ENCODE peak calls at places on chromosomes 7 and 10, in nine cellular contexts. V, C, H, Y, E, K, F, S and W are unnamed samples. For H3K36me3, the result is how much of the 10 kb centered on the place peaks cover.

GRCh38 chr7:40516376-40516775 is 381.6 kb downstream of the SUGCT start:
- DNase-seq in V (no peak), C (no peak), H (no peak), Y (no peak), E (no peak), K (no peak), F (no peak), S (no peak), W (no peak)

GRCh38 chr10:15201589-15202300 is 33.3 kb upstream of the NMT2 start:
- DNase-seq in V (no peak), C (no peak), H (peak), Y (peak), E (no peak), K (no peak), F (no peak), S (no peak), W (no peak)

GRCh38 chr10:88979153-88979562 is 11.4 kb upstream of the FAS start:
- DNase-seq in V (no peak), C (no peak), H (no peak), Y (no peak), E (no peak), K (no peak), F (no peak), S (no peak), W (no peak)

GRCh38 chr10:71819479-71819878 is 31.6 kb downstream of the PSAP start:
- DNase-seq in V (no peak), C (no peak), H (no peak), Y (no peak), E (no peak), K (no peak), F (no peak), S (no peak), W (no peak)

GRCh38 chr7:17185690-17186070 is 112.8 kb upstream of the AHR start:
- DNase-seq in V (no peak), C (no peak), H (peak), Y (no peak), E (no peak), K (no peak), F (no peak), S (no peak), W (no peak)

GRCh38 chr7:55178863-55179773 is 160.3 kb downstream of the EGFR start:
- DNase-seq in V (no peak), C (no peak), H (no peak), Y (no peak), E (no peak), K (no peak), F (no peak), S (no peak), W (no peak)

GRCh38 chr10:97179731-97180366 is 5.9 kb downstream of the SLIT1 start:
- DNase-seq in V (no peak), C (no peak), H (no peak), Y (no peak), E (peak), K (no peak), F (peak), S (no peak), W (no peak)

GRCh38 chr7:126424985-126425384 is 827.8 kb downstream of the GRM8 start:
- DNase-seq in V (no peak), C (no peak), H (no peak), Y (no peak), E (no peak), K (no peak), F (no peak), S (no peak), W (no peak)

GRCh38 chr7:87216701-87217508 is 2.6 kb downstream of the TMEM243 start:
- DNase-seq in V (peak), C (no peak), H (no peak), Y (no peak), E (no peak), K (no peak), F (no peak), S (no peak), W (peak)

GRCh38 chr10:109992485-109992884 is 15.3 kb upstream of the ADD3 start:
- DNase-seq in V (no peak), C (no peak), H (no peak), Y (no peak), E (no peak), K (no peak), F (no peak), S (no peak), W (no peak)

GRCh38 chr10:98134117-98134430 is 383 bp upstream of the R3HCC1L start:
- DNase-seq in V (no peak), C (no peak), H (peak), Y (no peak), E (no peak), K (no peak), F (no peak), S (no peak), W (no peak)

GRCh38 chr7:14995774-14996173 is 93.2 kb upstream of the DGKB start:
- DNase-seq in V (no peak), C (no peak), H (no peak), Y (no peak), E (no peak), K (no peak), F (no peak), S (no peak), W (no peak)

GRCh38 chr7:131194070-131194865 is 133.4 kb upstream of the MKLN1 start:
- DNase-seq in V (no peak), C (no peak), H (peak), Y (no peak), E (no peak), K (no peak), F (no peak), S (no peak), W (no peak)

GRCh38 chr10:106147050-106147449 is 1017.5 kb downstream of the SORCS1 start:
- DNase-seq in V (no peak), C (no peak), H (no peak), Y (no peak), E (no peak), K (no peak), F (no peak), S (no peak), W (no peak)

DNA sequence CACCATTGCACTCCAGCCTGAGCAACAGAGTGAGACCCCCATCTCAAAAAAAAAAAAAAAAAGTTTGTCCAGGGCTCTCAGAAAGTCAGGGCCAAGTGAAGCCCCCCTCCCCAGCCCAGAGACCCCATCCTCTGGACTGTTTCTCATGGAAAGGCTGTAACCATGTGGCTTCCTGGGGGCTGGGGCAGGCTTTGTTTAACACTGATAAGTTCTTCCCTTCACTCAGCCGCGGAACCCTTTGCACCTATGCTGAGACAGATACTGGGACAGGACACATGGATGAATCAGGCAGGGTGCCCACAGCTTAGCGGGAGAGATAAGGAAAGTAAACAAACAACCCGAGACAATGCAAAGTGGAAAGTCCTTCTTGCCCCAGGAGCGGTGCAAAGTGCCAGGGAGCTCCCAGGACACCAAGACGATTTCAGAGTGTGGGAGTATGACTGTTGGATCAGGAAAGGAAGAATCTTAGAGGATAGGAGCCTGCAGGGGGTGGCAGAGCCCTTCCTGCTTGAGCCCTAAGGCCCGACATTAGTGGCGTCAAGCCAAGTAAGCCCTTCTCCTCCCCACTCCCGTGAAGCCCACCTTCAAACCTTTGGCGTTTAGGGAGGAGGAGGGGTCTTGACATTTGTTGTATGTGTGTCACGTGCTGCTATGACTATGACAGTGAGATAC is 11.6 kb downstream of the MLXIPL start:
- DNase-seq in V (no peak), C (no peak), H (peak), Y (no peak), E (no peak), K (no peak), F (no peak), S (no peak), W (no peak)
- TF ChIP-seq CTCF in V (no peak), C (no peak), H (peak), Y (peak), E (no peak), K (no peak), F (peak), S (no peak), W (no peak)

DNA sequence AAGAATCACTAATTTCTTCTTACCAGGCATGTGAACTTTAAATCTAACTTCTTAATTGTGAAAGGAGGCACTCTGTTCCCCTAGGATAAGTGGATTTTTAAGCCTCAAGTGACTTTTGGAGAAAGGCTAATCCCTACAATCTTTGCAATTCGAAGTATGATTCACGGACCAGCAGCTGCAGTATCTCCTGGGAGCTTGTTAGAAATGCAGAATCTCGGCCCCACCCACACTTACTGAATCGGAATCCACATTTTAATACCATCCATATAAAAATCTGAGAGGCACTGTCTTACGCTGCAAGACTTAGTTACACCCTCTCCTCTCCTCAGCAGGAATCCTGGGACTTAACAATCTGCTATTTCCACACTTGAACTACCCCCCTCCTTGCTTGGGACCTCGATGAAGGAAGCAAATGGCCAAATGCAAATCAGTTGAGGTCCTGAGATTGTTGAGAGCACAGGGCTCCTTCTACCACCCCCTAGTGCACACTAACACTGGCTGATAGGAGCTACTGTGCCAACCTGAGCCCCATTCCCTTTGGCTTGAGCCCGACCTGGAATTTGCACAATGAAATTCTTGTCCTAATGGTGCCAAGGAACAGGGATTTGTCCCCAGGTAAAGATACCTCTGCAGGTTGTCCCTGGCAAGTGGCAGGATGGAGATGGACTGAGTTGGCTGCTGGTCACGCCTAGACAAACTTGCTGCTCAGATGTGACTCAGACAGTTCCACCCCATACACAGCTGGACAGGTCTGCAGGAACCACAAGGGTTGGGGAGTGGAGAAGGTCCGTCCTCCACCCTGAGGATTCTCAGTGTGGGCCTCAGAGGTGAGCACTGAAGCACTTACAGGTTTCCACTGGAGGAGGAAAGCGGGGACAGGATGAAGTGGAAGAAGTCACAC is 20.8 kb downstream of the ITPRIP start:
- DNase-seq in V (peak), C (no peak), H (peak), Y (no peak), E (peak), K (no peak), F (no peak), S (no peak), W (no peak)
- H3K4me3 ChIP-seq in V (peak), C (no peak), H (no peak), Y (no peak), E (no peak), K (no peak), F (no peak), S (no peak), W (no peak)

GRCh38 chr7:33099154-33099940 is 9.9 kb downstream of the RP9 start:
- DNase-seq in V (peak), C (no peak), H (no peak), Y (no peak), E (no peak), K (no peak), F (no peak), S (no peak), W (no peak)

GRCh38 chr7:33101916-33102315 is 7.3 kb downstream of the RP9 start:
- DNase-seq in V (no peak), C (no peak), H (no peak), Y (no peak), E (no peak), K (no peak), F (no peak), S (no peak), W (no peak)

DNA sequence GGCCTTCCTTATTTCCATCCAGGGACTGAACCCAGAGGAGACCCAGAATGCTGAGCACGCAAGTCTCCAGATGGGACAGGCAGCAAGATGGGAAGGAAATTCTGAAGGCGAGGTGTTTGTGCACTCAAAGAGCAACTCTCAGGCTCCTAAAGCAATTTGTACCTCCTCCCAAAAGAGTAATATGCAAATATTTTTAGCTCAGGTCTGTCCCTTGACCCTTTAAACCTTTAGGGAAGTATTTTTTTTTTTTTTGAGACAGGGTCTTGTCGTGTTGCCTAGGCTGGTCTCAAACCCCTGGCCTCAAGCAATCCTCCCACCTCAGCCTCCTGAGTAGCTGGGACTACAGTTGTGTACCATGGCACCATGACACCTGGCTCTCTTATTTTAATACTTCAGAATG is 8.4 kb downstream of the RP9 start:
- DNase-seq in V (peak), C (no peak), H (no peak), Y (no peak), E (no peak), K (no peak), F (no peak), S (no peak), W (no peak)
- H3K36me3 ChIP-seq in V (half or more), C (under half), H (under half), Y (under half), E (half or more), K (half or more), F (half or more), S (half or more), W (under half)

GRCh38 chr7:111765936-111766643 is 203.8 kb upstream of the IMMP2L start:
- DNase-seq in V (no peak), C (no peak), H (no peak), Y (no peak), E (no peak), K (no peak), F (no peak), S (no peak), W (no peak)

GRCh38 chr7:111762799-111763198 is 200.5 kb upstream of the IMMP2L start:
- DNase-seq in V (no peak), C (no peak), H (no peak), Y (no peak), E (no peak), K (no peak), F (no peak), S (no peak), W (no peak)

GRCh38 chr7:111760043-111760442 is 197.8 kb upstream of the IMMP2L start:
- DNase-seq in V (no peak), C (no peak), H (no peak), Y (no peak), E (no peak), K (no peak), F (no peak), S (no peak), W (no peak)

GRCh38 chr7:111758332-111758731 is 196.0 kb upstream of the IMMP2L start:
- DNase-seq in V (no peak), C (no peak), H (peak), Y (no peak), E (no peak), K (no peak), F (no peak), S (no peak), W (no peak)

GRCh38 chr7:111763221-111763791 is 201.0 kb upstream of the IMMP2L start:
- DNase-seq in V (peak), C (no peak), H (peak), Y (peak), E (no peak), K (no peak), F (peak), S (no peak), W (no peak)
- TF ChIP-seq CTCF in V (peak), C (peak), H (peak), Y (peak), E (peak), K (peak), F (peak), S (peak), W (peak)

GRCh38 chr7:66700633-66701131 is 39.9 kb upstream of the RABGEF1 start:
- DNase-seq in V (no peak), C (no peak), H (no peak), Y (no peak), E (no peak), K (no peak), F (no peak), S (no peak), W (no peak)
- H3K4me3 ChIP-seq in V (no peak), C (no peak), H (no peak), Y (no peak), E (no peak), K (no peak), F (no peak), S (no peak), W (no peak)

GRCh38 chr10:125026036-125026931 is 84.4 kb downstream of the ZRANB1 start:
- DNase-seq in V (no peak), C (no peak), H (no peak), Y (no peak), E (no peak), K (no peak), F (no peak), S (peak), W (no peak)
- H3K36me3 ChIP-seq in V (under half), C (under half), H (under half), Y (under half), E (under half), K (under half), F (under half), S (under half), W (under half)

DNA sequence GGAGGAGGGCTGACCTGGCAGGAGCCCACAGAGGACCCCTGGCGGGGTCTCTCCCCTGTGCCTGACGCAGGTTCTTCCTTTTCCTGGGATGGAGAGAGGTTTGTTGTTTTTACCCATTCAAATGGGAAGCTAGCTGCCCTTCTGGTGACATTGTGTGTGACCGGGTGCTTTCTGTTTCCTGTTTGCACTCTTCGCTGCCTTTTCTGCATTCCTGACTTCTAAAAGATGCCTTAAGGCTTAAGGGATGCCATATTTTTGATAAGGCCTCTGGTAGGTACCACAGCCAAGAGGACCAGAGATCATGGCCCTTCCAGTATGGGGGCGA is 20.3 kb downstream of the ZNF783 start:
- DNase-seq in V (no peak), C (no peak), H (no peak), Y (no peak), E (no peak), K (no peak), F (no peak), S (no peak), W (no peak)
- TF ChIP-seq CTCF in V (no peak), C (no peak), H (no peak), Y (no peak), E (no peak), K (no peak), F (no peak), S (no peak), W (no peak)

DNA sequence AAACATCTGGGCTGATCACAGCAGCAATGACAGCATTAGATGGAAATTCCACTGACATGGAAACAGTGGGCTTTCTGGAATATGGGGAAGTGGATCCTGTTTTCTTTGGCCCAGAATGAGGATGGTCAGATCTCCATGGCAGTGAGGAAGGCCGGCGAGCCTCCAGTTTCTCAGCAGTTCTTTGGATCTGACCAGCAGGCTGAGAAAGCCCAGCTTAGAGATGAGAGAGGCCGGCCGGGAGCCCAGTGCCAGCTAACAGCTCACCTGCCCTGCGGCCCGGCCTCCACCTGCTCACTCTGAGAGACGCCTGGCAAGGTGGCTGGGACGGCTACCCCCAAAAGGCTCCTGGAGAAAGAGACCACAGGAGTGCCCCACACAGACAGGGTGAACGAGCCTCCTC is 24.2 kb downstream of the GPER1 start:
- DNase-seq in V (no peak), C (no peak), H (no peak), Y (no peak), E (peak), K (peak), F (no peak), S (peak), W (no peak)
- H3K4me3 ChIP-seq in V (no peak), C (no peak), H (no peak), Y (no peak), E (no peak), K (no peak), F (no peak), S (no peak), W (no peak)

GRCh38 chr7:127730658-127731276 is 78.8 kb downstream of the SND1 start:
- DNase-seq in V (no peak), C (no peak), H (no peak), Y (no peak), E (no peak), K (no peak), F (no peak), S (no peak), W (no peak)
- H3K36me3 ChIP-seq in V (half or more), C (under half), H (under half), Y (under half), E (half or more), K (under half), F (under half), S (half or more), W (under half)

DNA sequence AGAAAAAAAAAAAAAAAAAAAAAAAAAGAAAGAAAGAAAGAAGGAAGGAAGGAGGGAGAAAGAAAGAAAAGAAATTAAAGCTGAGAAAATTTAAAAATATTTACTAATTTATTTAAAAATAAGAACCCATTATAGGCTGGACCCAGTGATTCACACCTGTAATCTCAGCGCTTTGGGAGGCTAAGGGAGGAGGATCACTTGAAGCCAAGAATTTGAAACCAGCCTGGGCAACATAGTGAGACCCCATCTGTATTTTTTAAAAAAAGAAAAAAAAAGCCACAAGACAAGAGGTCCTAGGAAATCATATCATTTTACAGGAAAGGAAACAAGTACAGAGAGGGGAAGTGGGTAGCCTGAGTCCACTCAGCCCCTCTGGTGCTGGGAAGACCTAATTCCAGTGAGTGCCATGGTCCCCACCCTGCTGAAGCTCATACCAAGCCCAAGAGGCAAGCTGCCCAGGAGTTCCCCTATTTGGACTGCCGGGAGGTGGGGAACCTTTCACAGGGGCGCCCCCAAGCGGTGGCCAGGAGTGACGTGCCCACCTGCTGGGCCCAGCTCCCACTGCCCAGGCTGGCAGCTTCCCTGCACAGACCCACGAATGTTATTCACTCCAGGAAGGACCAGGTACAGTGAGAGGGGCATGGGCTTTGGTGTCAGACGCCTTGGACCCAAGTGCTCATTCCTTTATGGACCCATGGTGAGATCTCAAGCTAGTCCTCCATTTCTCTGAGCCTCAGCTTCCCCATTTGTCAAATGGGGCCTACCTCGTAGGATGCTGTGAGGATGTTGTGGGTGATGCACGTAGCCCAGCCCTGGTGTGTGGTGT is 133.6 kb downstream of the ZMIZ1 start:
- DNase-seq in V (peak), C (peak), H (peak), Y (no peak), E (peak), K (no peak), F (peak), S (peak), W (no peak)
- TF ChIP-seq CTCF in V (peak), C (peak), H (peak), Y (peak), E (peak), K (peak), F (peak), S (peak), W (peak)